ENCODE peak calls at places on chromosomes 3 and 15, in six cellular contexts. One of them, this sample, is unnamed.

GRCh38 chr3:106025151-106025722 is 156.4 kb upstream of the CBLB start:
- DNase-seq in left lung: no peak
- DNase-seq in Caki2: no peak
- DNase-seq in activated CD4-positive, alpha-beta T cell treated with anti-CD3 and anti-CD28 coated beads, Interleukin-2, amount 50 U/mL, for 48 hours: no peak
- DNase-seq in ureter: no peak
- DNase-seq in endothelial cell: no peak
- DNase-seq in this sample: no peak

GRCh38 chr3:73255609-73256029 is 194.2 kb downstream of the EBLN2 start:
- DNase-seq in Caki2: peak
- DNase-seq in ureter: no peak
- DNase-seq in activated CD4-positive, alpha-beta T cell treated with anti-CD3 and anti-CD28 coated beads, Interleukin-2, amount 50 U/mL, for 48 hours: no peak
- DNase-seq in endothelial cell: no peak
- DNase-seq in left lung: no peak
- DNase-seq in this sample: no peak

GRCh38 chr15:70853270-70853854 is 595 bp downstream of the LARP6 start:
- DNase-seq in endothelial cell: peak
- DNase-seq in activated CD4-positive, alpha-beta T cell treated with anti-CD3 and anti-CD28 coated beads, Interleukin-2, amount 50 U/mL, for 48 hours: no peak
- DNase-seq in left lung: no peak
- DNase-seq in Caki2: peak
- DNase-seq in ureter: no peak
- DNase-seq in this sample: no peak

GRCh38 chr15:61339526-61339925 is 110.4 kb upstream of the RORA start:
- DNase-seq in endothelial cell: no peak
- DNase-seq in Caki2: no peak
- DNase-seq in left lung: no peak
- DNase-seq in activated CD4-positive, alpha-beta T cell treated with anti-CD3 and anti-CD28 coated beads, Interleukin-2, amount 50 U/mL, for 48 hours: no peak
- DNase-seq in ureter: no peak
- DNase-seq in this sample: no peak

GRCh38 chr15:74798388-74799254 is 14.0 kb upstream of the LMAN1L start:
- DNase-seq in endothelial cell: no peak
- DNase-seq in activated CD4-positive, alpha-beta T cell treated with anti-CD3 and anti-CD28 coated beads, Interleukin-2, amount 50 U/mL, for 48 hours: no peak
- DNase-seq in Caki2: no peak
- DNase-seq in left lung: no peak
- DNase-seq in ureter: no peak
- DNase-seq in this sample: no peak

GRCh38 chr15:81293728-81294500 is 30.0 kb downstream of the STARD5 start:
- DNase-seq in left lung: no peak
- DNase-seq in ureter: no peak
- DNase-seq in Caki2: no peak
- DNase-seq in activated CD4-positive, alpha-beta T cell treated with anti-CD3 and anti-CD28 coated beads, Interleukin-2, amount 50 U/mL, for 48 hours: peak
- DNase-seq in endothelial cell: no peak
- DNase-seq in this sample: no peak

GRCh38 chr3:126516936-126517290 is 660 bp downstream of the UROC1 start:
- DNase-seq in activated CD4-positive, alpha-beta T cell treated with anti-CD3 and anti-CD28 coated beads, Interleukin-2, amount 50 U/mL, for 48 hours: no peak
- DNase-seq in endothelial cell: no peak
- DNase-seq in Caki2: no peak
- DNase-seq in left lung: peak
- DNase-seq in ureter: no peak
- DNase-seq in this sample: no peak

GRCh38 chr3:28218071-28218916 is 23.1 kb upstream of the CMC1 start:
- DNase-seq in endothelial cell: no peak
- DNase-seq in left lung: no peak
- DNase-seq in Caki2: no peak
- DNase-seq in activated CD4-positive, alpha-beta T cell treated with anti-CD3 and anti-CD28 coated beads, Interleukin-2, amount 50 U/mL, for 48 hours: no peak
- DNase-seq in ureter: no peak
- DNase-seq in this sample: no peak

GRCh38 chr15:101118615-101119014 is 133.2 kb downstream of the CHSY1 start:
- DNase-seq in left lung: no peak
- DNase-seq in Caki2: no peak
- DNase-seq in ureter: no peak
- DNase-seq in endothelial cell: no peak
- DNase-seq in activated CD4-positive, alpha-beta T cell treated with anti-CD3 and anti-CD28 coated beads, Interleukin-2, amount 50 U/mL, for 48 hours: no peak
- DNase-seq in this sample: no peak

GRCh38 chr15:69893863-69894262 is 203.9 kb downstream of the TLE3 start:
- DNase-seq in left lung: no peak
- DNase-seq in Caki2: peak
- DNase-seq in ureter: peak
- DNase-seq in activated CD4-positive, alpha-beta T cell treated with anti-CD3 and anti-CD28 coated beads, Interleukin-2, amount 50 U/mL, for 48 hours: no peak
- DNase-seq in endothelial cell: peak
- DNase-seq in this sample: peak

GRCh38 chr3:129619726-129620162 is 13.3 kb upstream of the PLXND1 start:
- DNase-seq in ureter: no peak
- DNase-seq in endothelial cell: no peak
- DNase-seq in left lung: peak
- DNase-seq in Caki2: no peak
- DNase-seq in activated CD4-positive, alpha-beta T cell treated with anti-CD3 and anti-CD28 coated beads, Interleukin-2, amount 50 U/mL, for 48 hours: no peak
- DNase-seq in this sample: no peak

GRCh38 chr15:90603893-90604292 is 74.2 kb downstream of the CRTC3 start:
- DNase-seq in endothelial cell: no peak
- DNase-seq in activated CD4-positive, alpha-beta T cell treated with anti-CD3 and anti-CD28 coated beads, Interleukin-2, amount 50 U/mL, for 48 hours: peak
- DNase-seq in ureter: no peak
- DNase-seq in left lung: peak
- DNase-seq in Caki2: no peak
- DNase-seq in this sample: no peak

GRCh38 chr3:73379465-73379864 is 245.3 kb downstream of the PDZRN3 start:
- DNase-seq in ureter: no peak
- DNase-seq in activated CD4-positive, alpha-beta T cell treated with anti-CD3 and anti-CD28 coated beads, Interleukin-2, amount 50 U/mL, for 48 hours: no peak
- DNase-seq in endothelial cell: no peak
- DNase-seq in left lung: no peak
- DNase-seq in Caki2: no peak
- DNase-seq in this sample: no peak

GRCh38 chr3:58603606-58604005 is 26.4 kb upstream of the FAM107A start:
- DNase-seq in left lung: no peak
- DNase-seq in activated CD4-positive, alpha-beta T cell treated with anti-CD3 and anti-CD28 coated beads, Interleukin-2, amount 50 U/mL, for 48 hours: no peak
- DNase-seq in ureter: no peak
- DNase-seq in endothelial cell: no peak
- DNase-seq in Caki2: no peak
- DNase-seq in this sample: no peak

GRCh38 chr15:51672100-51672731 is 9.1 kb upstream of the SCG3 start:
- DNase-seq in endothelial cell: no peak
- DNase-seq in Caki2: no peak
- DNase-seq in ureter: no peak
- DNase-seq in activated CD4-positive, alpha-beta T cell treated with anti-CD3 and anti-CD28 coated beads, Interleukin-2, amount 50 U/mL, for 48 hours: no peak
- DNase-seq in left lung: no peak
- DNase-seq in this sample: no peak

GRCh38 chr15:84599906-84600305 is 903 bp upstream of the ZSCAN2 start:
- DNase-seq in left lung: no peak
- DNase-seq in endothelial cell: no peak
- DNase-seq in Caki2: no peak
- DNase-seq in ureter: no peak
- DNase-seq in activated CD4-positive, alpha-beta T cell treated with anti-CD3 and anti-CD28 coated beads, Interleukin-2, amount 50 U/mL, for 48 hours: no peak
- DNase-seq in this sample: no peak

GRCh38 chr3:179069762-179070390 is 1.7 kb downstream of the ZMAT3 start:
- DNase-seq in Caki2: no peak
- DNase-seq in ureter: no peak
- DNase-seq in left lung: no peak
- DNase-seq in endothelial cell: no peak
- DNase-seq in activated CD4-positive, alpha-beta T cell treated with anti-CD3 and anti-CD28 coated beads, Interleukin-2, amount 50 U/mL, for 48 hours: no peak
- DNase-seq in this sample: no peak

GRCh38 chr3:100796556-100796955 is 87.3 kb downstream of the TFG start:
- DNase-seq in endothelial cell: no peak
- DNase-seq in left lung: no peak
- DNase-seq in ureter: no peak
- DNase-seq in activated CD4-positive, alpha-beta T cell treated with anti-CD3 and anti-CD28 coated beads, Interleukin-2, amount 50 U/mL, for 48 hours: no peak
- DNase-seq in Caki2: peak
- DNase-seq in this sample: no peak

GRCh38 chr3:11845661-11846060 is 1.0 kb downstream of the TAMM41 start:
- DNase-seq in left lung: no peak
- DNase-seq in endothelial cell: no peak
- DNase-seq in ureter: no peak
- DNase-seq in activated CD4-positive, alpha-beta T cell treated with anti-CD3 and anti-CD28 coated beads, Interleukin-2, amount 50 U/mL, for 48 hours: peak
- DNase-seq in Caki2: no peak
- DNase-seq in this sample: no peak

GRCh38 chr3:125246237-125246636 is 33.7 kb upstream of the SLC12A8 start:
- DNase-seq in left lung: no peak
- DNase-seq in endothelial cell: no peak
- DNase-seq in activated CD4-positive, alpha-beta T cell treated with anti-CD3 and anti-CD28 coated beads, Interleukin-2, amount 50 U/mL, for 48 hours: no peak
- DNase-seq in ureter: no peak
- DNase-seq in Caki2: no peak
- DNase-seq in this sample: no peak

GRCh38 chr3:113495035-113495434 is 19.9 kb downstream of the SPICE1 start:
- DNase-seq in activated CD4-positive, alpha-beta T cell treated with anti-CD3 and anti-CD28 coated beads, Interleukin-2, amount 50 U/mL, for 48 hours: peak
- DNase-seq in Caki2: no peak
- DNase-seq in left lung: no peak
- DNase-seq in ureter: peak
- DNase-seq in endothelial cell: peak
- DNase-seq in this sample: no peak

GRCh38 chr15:40006003-40006402 is 33.0 kb downstream of the SRP14 start:
- DNase-seq in left lung: no peak
- DNase-seq in Caki2: no peak
- DNase-seq in endothelial cell: no peak
- DNase-seq in ureter: no peak
- DNase-seq in activated CD4-positive, alpha-beta T cell treated with anti-CD3 and anti-CD28 coated beads, Interleukin-2, amount 50 U/mL, for 48 hours: no peak
- DNase-seq in this sample: no peak

This sample was measured in dorsolateral prefrontal cortex.